ENCODE peak calls at places on chromosomes 12 and 14, in nine cellular contexts. J, O, Q, W, M, D, Y, Z and V are unnamed samples.

GRCh38 chr12:55073043-55074022 is 52.9 kb upstream of the OR9K2 start:
- DNase-seq in J (peak; percentile 80), O (no peak), Q (peak; percentile 81), W (peak; percentile 75), M (peak; percentile 62), D (peak; percentile 79), Y (peak; percentile 62), Z (peak; percentile 61), V (no peak)

GRCh38 chr14:93994919-93995682 is 2.0 kb upstream of the CCDC197 start:
- DNase-seq in J (no peak), O (no peak), Q (no peak), W (peak; percentile 59), M (peak; percentile 85), D (no peak), Y (peak; percentile 5), Z (peak; percentile 79), V (no peak)

GRCh38 chr14:58669556-58670200 is 31.9 kb downstream of the DACT1 start:
- DNase-seq in J (no peak), O (no peak), Q (no peak), W (no peak), M (no peak), D (no peak), Y (no peak), Z (no peak), V (no peak)

GRCh38 chr12:1870086-1870485 is 48.4 kb downstream of the CACNA2D4 start:
- DNase-seq in J (no peak), O (no peak), Q (no peak), W (no peak), M (no peak), D (no peak), Y (no peak), Z (no peak), V (no peak)

GRCh38 chr12:79935624-79936040 is 735 bp upstream of the PPP1R12A start:
- DNase-seq in J (no peak), O (no peak), Q (no peak), W (no peak), M (peak; percentile 35), D (peak; percentile 88), Y (no peak), Z (no peak), V (no peak)

GRCh38 chr14:55052259-55052930 is 948 bp downstream of the MAPK1IP1L start:
- DNase-seq in J (no peak), O (no peak), Q (no peak), W (no peak), M (no peak), D (no peak), Y (peak; percentile 50), Z (peak; percentile 23), V (no peak)

GRCh38 chr14:88831285-88831684 is 6.8 kb downstream of the TTC8 start:
- DNase-seq in J (no peak), O (no peak), Q (no peak), W (no peak), M (no peak), D (no peak), Y (no peak), Z (peak; percentile 77), V (no peak)

GRCh38 chr12:117761528-117762100 is 207.2 kb downstream of the KSR2 start:
- DNase-seq in J (no peak), O (no peak), Q (no peak), W (no peak), M (no peak), D (no peak), Y (no peak), Z (no peak), V (no peak)

GRCh38 chr14:29927596-29928341 is at the start of gene PRKD1:
- DNase-seq in J (no peak), O (peak; percentile 66), Q (peak; percentile 53), W (peak; percentile 69), M (peak; percentile 8), D (peak; percentile 55), Y (peak; percentile 76), Z (peak; percentile 72), V (peak; percentile 53)

GRCh38 chr14:72638021-72638420 is 255.9 kb downstream of the DPF3 start:
- DNase-seq in J (no peak), O (no peak), Q (no peak), W (peak; percentile 37), M (peak; percentile 13), D (no peak), Y (peak; percentile 92), Z (peak; percentile 97), V (no peak)

GRCh38 chr12:121709478-121709890 is 3.1 kb upstream of the TMEM120B start:
- DNase-seq in J (no peak), O (no peak), Q (no peak), W (no peak), M (peak; percentile 14), D (no peak), Y (peak; percentile 94), Z (peak; percentile 62), V (no peak)

GRCh38 chr14:32010561-32011188 is 66.4 kb upstream of the ARHGAP5 start:
- DNase-seq in J (no peak), O (no peak), Q (no peak), W (no peak), M (peak; percentile 61), D (no peak), Y (peak; percentile 84), Z (peak; percentile 83), V (no peak)

GRCh38 chr14:54200726-54201125 is 196.1 kb upstream of the CDKN3 start:
- DNase-seq in J (no peak), O (no peak), Q (no peak), W (no peak), M (no peak), D (no peak), Y (peak; percentile 83), Z (peak; percentile 22), V (no peak)

GRCh38 chr14:71636820-71637471 is 295.3 kb upstream of the RGS6 start:
- DNase-seq in J (no peak), O (no peak), Q (no peak), W (no peak), M (no peak), D (no peak), Y (no peak), Z (no peak), V (no peak)

GRCh38 chr12:68958337-68958736 is 25.4 kb upstream of the CPM start:
- DNase-seq in J (no peak), O (no peak), Q (no peak), W (no peak), M (no peak), D (no peak), Y (no peak), Z (no peak), V (no peak)

GRCh38 chr12:1518763-1519516 is 75.4 kb downstream of the FBXL14 start:
- DNase-seq in J (no peak), O (no peak), Q (no peak), W (no peak), M (peak; percentile 91), D (peak; percentile 74), Y (peak; percentile 83), Z (peak; percentile 86), V (no peak)